ENCODE peak calls at places on chromosome 6, in five cellular contexts. One of them, this sample, is unnamed.

GRCh38 chr6:169868458-169868857 is 117.0 kb downstream of the ERMARD start:
- DNase-seq in transverse colon: peak
- DNase-seq in sigmoid colon: peak
- DNase-seq in tibial nerve: no peak
- DNase-seq in H54: no peak
- DNase-seq in this sample: peak

GRCh38 chr6:111918825-111919224 is 45.6 kb upstream of the FYN start:
- DNase-seq in transverse colon: no peak
- DNase-seq in sigmoid colon: no peak
- DNase-seq in tibial nerve: no peak
- DNase-seq in H54: no peak
- DNase-seq in this sample: no peak

GRCh38 chr6:160667854-160668481 is 3.9 kb upstream of the LPA start:
- DNase-seq in transverse colon: no peak
- DNase-seq in sigmoid colon: no peak
- DNase-seq in tibial nerve: no peak
- DNase-seq in H54: peak
- DNase-seq in this sample: no peak

GRCh38 chr6:131643262-131643631 is 6.1 kb downstream of the ENPP3 start:
- DNase-seq in transverse colon: peak
- DNase-seq in sigmoid colon: no peak
- DNase-seq in tibial nerve: no peak
- DNase-seq in H54: no peak
- DNase-seq in this sample: no peak

GRCh38 chr6:166422201-166422940 is 39.6 kb upstream of the MPC1 start:
- DNase-seq in transverse colon: no peak
- DNase-seq in sigmoid colon: no peak
- DNase-seq in tibial nerve: no peak
- DNase-seq in H54: no peak
- DNase-seq in this sample: no peak

GRCh38 chr6:41334482-41335023 is 855 bp upstream of the NCR2 start:
- DNase-seq in transverse colon: no peak
- DNase-seq in sigmoid colon: no peak
- DNase-seq in tibial nerve: no peak
- DNase-seq in H54: no peak
- DNase-seq in this sample: no peak

GRCh38 chr6:45378324-45378926 is 691 bp upstream of the SUPT3H start:
- DNase-seq in transverse colon: no peak
- DNase-seq in sigmoid colon: no peak
- DNase-seq in tibial nerve: no peak
- DNase-seq in H54: peak
- DNase-seq in this sample: peak

GRCh38 chr6:144343736-144344428 is 58.7 kb downstream of the UTRN start:
- DNase-seq in transverse colon: peak
- DNase-seq in sigmoid colon: no peak
- DNase-seq in tibial nerve: no peak
- DNase-seq in H54: no peak
- DNase-seq in this sample: peak

GRCh38 chr6:39758905-39759605 is 33.1 kb upstream of the DAAM2 start:
- DNase-seq in transverse colon: no peak
- DNase-seq in sigmoid colon: no peak
- DNase-seq in tibial nerve: no peak
- DNase-seq in H54: no peak
- DNase-seq in this sample: no peak

GRCh38 chr6:42429042-42429574 is 22.6 kb downstream of the TRERF1 start:
- DNase-seq in transverse colon: no peak
- DNase-seq in sigmoid colon: no peak
- DNase-seq in tibial nerve: no peak
- DNase-seq in H54: no peak
- DNase-seq in this sample: no peak

GRCh38 chr6:136319732-136320131 is 30.1 kb upstream of the BCLAF1 start:
- DNase-seq in transverse colon: no peak
- DNase-seq in sigmoid colon: no peak
- DNase-seq in tibial nerve: no peak
- DNase-seq in H54: no peak
- DNase-seq in this sample: no peak

GRCh38 chr6:71886184-71887005 is at the start of gene RIMS1:
- DNase-seq in transverse colon: no peak
- DNase-seq in sigmoid colon: peak
- DNase-seq in tibial nerve: no peak
- DNase-seq in H54: no peak
- DNase-seq in this sample: no peak

DNA sequence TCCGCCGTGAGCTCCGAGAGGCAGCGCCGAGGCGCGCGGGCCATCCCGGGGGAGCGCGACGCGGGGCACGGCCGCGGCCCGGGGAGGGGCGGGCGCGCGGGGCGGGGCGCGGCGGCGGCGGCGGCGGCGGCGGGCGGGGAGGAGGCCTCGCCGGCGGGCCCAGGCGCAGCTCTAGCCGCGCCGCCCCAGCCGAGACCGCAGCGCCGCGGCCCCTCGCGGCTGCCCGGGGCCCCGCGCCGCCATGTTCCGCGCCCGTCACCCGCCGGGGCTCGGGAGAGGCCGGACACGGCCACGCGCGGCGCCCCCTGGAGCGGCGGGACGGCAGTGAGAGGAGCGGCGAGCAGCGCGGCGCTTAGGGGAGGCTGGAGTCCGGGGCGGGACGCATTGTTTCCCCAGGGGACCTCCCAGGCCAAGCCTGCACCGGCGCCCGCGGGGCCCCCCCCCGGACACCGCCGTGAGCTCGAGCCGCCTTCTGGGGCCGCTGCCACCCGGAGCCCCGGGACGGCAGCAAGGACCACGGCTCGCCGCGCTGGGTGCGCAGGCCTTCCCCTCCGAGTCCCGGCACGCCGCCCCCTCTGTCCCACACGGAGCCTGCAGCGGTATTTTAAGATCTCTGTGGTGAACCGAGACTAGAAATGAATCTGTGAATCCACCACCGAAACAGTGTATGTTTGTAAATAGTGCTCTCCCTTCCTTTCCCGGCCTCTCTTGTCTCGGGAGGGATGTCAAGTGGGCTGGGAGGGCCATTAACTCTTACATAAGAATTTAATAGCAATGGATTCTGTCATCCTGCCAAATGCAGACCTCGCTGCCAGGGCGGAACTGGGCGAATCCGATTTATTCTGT is at the start of gene KIF13A:
- DNase-seq in transverse colon: peak
- DNase-seq in sigmoid colon: peak
- DNase-seq in tibial nerve: peak
- DNase-seq in H54: peak
- DNase-seq in this sample: peak
- TF ChIP-seq POLR2A in transverse colon: peak
- TF ChIP-seq POLR2A in sigmoid colon: no peak
- TF ChIP-seq POLR2A in tibial nerve: no peak
- TF ChIP-seq POLR2A in H54: peak
- TF ChIP-seq POLR2A in this sample: no peak

GRCh38 chr6:156687875-156688549 is 89.2 kb upstream of the ARID1B start:
- DNase-seq in transverse colon: peak
- DNase-seq in sigmoid colon: peak
- DNase-seq in tibial nerve: no peak
- DNase-seq in H54: peak
- DNase-seq in this sample: peak

GRCh38 chr6:156694679-156695078 is 82.5 kb upstream of the ARID1B start:
- DNase-seq in transverse colon: no peak
- DNase-seq in sigmoid colon: no peak
- DNase-seq in tibial nerve: no peak
- DNase-seq in H54: no peak
- DNase-seq in this sample: no peak

GRCh38 chr6:156686940-156687874 is 90.0 kb upstream of the ARID1B start:
- DNase-seq in transverse colon: peak
- DNase-seq in sigmoid colon: peak
- DNase-seq in tibial nerve: peak
- DNase-seq in H54: peak
- DNase-seq in this sample: peak

GRCh38 chr6:156689656-156690055 is 87.5 kb upstream of the ARID1B start:
- DNase-seq in transverse colon: no peak
- DNase-seq in sigmoid colon: no peak
- DNase-seq in tibial nerve: no peak
- DNase-seq in H54: no peak
- DNase-seq in this sample: no peak

GRCh38 chr6:156691018-156691417 is 86.2 kb upstream of the ARID1B start:
- DNase-seq in transverse colon: no peak
- DNase-seq in sigmoid colon: no peak
- DNase-seq in tibial nerve: no peak
- DNase-seq in H54: no peak
- DNase-seq in this sample: no peak
- TF ChIP-seq POLR2A in transverse colon: no peak
- TF ChIP-seq POLR2A in sigmoid colon: no peak
- TF ChIP-seq POLR2A in tibial nerve: no peak
- TF ChIP-seq POLR2A in H54: no peak
- TF ChIP-seq POLR2A in this sample: no peak

GRCh38 chr6:27890351-27891299 is 21.6 kb downstream of the OR2B2 start:
- DNase-seq in transverse colon: peak
- DNase-seq in sigmoid colon: no peak
- DNase-seq in tibial nerve: peak
- DNase-seq in H54: no peak
- DNase-seq in this sample: peak
- TF ChIP-seq POLR2A in transverse colon: peak
- TF ChIP-seq POLR2A in sigmoid colon: peak
- TF ChIP-seq POLR2A in tibial nerve: peak
- TF ChIP-seq POLR2A in H54: peak
- TF ChIP-seq POLR2A in this sample: no peak

GRCh38 chr6:117265425-117266266 is at the start of gene VGLL2:
- DNase-seq in transverse colon: peak
- DNase-seq in sigmoid colon: peak
- DNase-seq in tibial nerve: no peak
- DNase-seq in H54: no peak
- DNase-seq in this sample: no peak
- TF ChIP-seq POLR2A in transverse colon: no peak
- TF ChIP-seq POLR2A in sigmoid colon: no peak
- TF ChIP-seq POLR2A in tibial nerve: no peak
- TF ChIP-seq POLR2A in H54: no peak
- TF ChIP-seq POLR2A in this sample: no peak

GRCh38 chr6:31193206-31193605 is 22.7 kb upstream of the POU5F1 start:
- DNase-seq in transverse colon: no peak
- DNase-seq in sigmoid colon: no peak
- DNase-seq in tibial nerve: no peak
- DNase-seq in H54: no peak
- DNase-seq in this sample: no peak

GRCh38 chr6:31194271-31194834 is 23.9 kb upstream of the POU5F1 start:
- DNase-seq in transverse colon: no peak
- DNase-seq in sigmoid colon: no peak
- DNase-seq in tibial nerve: no peak
- DNase-seq in H54: no peak
- DNase-seq in this sample: no peak

GRCh38 chr6:31203345-31203979 is 33.0 kb upstream of the POU5F1 start:
- DNase-seq in transverse colon: peak
- DNase-seq in sigmoid colon: no peak
- DNase-seq in tibial nerve: no peak
- DNase-seq in H54: peak
- DNase-seq in this sample: no peak

GRCh38 chr6:31202259-31203166 is 32.0 kb upstream of the POU5F1 start:
- DNase-seq in transverse colon: no peak
- DNase-seq in sigmoid colon: no peak
- DNase-seq in tibial nerve: no peak
- DNase-seq in H54: no peak
- DNase-seq in this sample: no peak

GRCh38 chr6:31197559-31198305 is 27.2 kb upstream of the POU5F1 start:
- DNase-seq in transverse colon: peak
- DNase-seq in sigmoid colon: peak
- DNase-seq in tibial nerve: peak
- DNase-seq in H54: peak
- DNase-seq in this sample: peak
- TF ChIP-seq POLR2A in transverse colon: peak
- TF ChIP-seq POLR2A in sigmoid colon: peak
- TF ChIP-seq POLR2A in tibial nerve: peak
- TF ChIP-seq POLR2A in H54: peak
- TF ChIP-seq POLR2A in this sample: no peak

GRCh38 chr6:122778334-122778733 is 1.2 kb upstream of the FABP7 start:
- DNase-seq in transverse colon: no peak
- DNase-seq in sigmoid colon: no peak
- DNase-seq in tibial nerve: no peak
- DNase-seq in H54: no peak
- DNase-seq in this sample: no peak

GRCh38 chr6:122779672-122780066 is at the start of gene FABP7:
- DNase-seq in transverse colon: no peak
- DNase-seq in sigmoid colon: no peak
- DNase-seq in tibial nerve: no peak
- DNase-seq in H54: no peak
- DNase-seq in this sample: no peak

GRCh38 chr6:122778961-122779671 is 400 bp upstream of the FABP7 start:
- DNase-seq in transverse colon: no peak
- DNase-seq in sigmoid colon: no peak
- DNase-seq in tibial nerve: no peak
- DNase-seq in H54: no peak
- DNase-seq in this sample: no peak

GRCh38 chr6:122772724-122773123 is 6.8 kb upstream of the FABP7 start:
- DNase-seq in transverse colon: no peak
- DNase-seq in sigmoid colon: no peak
- DNase-seq in tibial nerve: no peak
- DNase-seq in H54: no peak
- DNase-seq in this sample: no peak

DNA sequence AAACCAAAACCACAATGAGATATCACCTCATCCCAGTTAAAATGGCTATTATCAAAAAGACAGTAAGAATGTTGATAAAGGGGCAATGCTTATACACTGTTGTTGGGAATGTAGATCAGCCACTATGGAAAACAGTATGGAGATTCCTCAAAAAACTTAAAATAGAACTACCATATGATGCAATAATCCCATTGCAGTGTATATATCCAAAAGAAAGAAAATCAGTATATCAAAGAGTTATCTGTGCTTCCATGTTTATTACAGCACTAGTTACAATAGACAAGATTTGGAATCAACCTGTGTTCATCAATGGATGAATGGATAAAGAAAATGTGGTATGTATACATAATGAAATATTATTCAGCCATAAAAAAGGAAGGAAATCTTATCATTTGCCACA is 3.5 kb upstream of the FABP7 start:
- DNase-seq in transverse colon: no peak
- DNase-seq in sigmoid colon: no peak
- DNase-seq in tibial nerve: no peak
- DNase-seq in H54: no peak
- DNase-seq in this sample: no peak
- TF ChIP-seq POLR2A in transverse colon: no peak
- TF ChIP-seq POLR2A in sigmoid colon: no peak
- TF ChIP-seq POLR2A in tibial nerve: no peak
- TF ChIP-seq POLR2A in H54: no peak
- TF ChIP-seq POLR2A in this sample: no peak

GRCh38 chr6:80550748-80551147 is 444.3 kb downstream of the BCKDHB start:
- DNase-seq in transverse colon: no peak
- DNase-seq in sigmoid colon: no peak
- DNase-seq in tibial nerve: no peak
- DNase-seq in H54: no peak
- DNase-seq in this sample: no peak

GRCh38 chr6:80553071-80553740 is 446.7 kb downstream of the BCKDHB start:
- DNase-seq in transverse colon: no peak
- DNase-seq in sigmoid colon: no peak
- DNase-seq in tibial nerve: no peak
- DNase-seq in H54: no peak
- DNase-seq in this sample: no peak

GRCh38 chr6:80547827-80548226 is 441.4 kb downstream of the BCKDHB start:
- DNase-seq in transverse colon: no peak
- DNase-seq in sigmoid colon: no peak
- DNase-seq in tibial nerve: no peak
- DNase-seq in H54: no peak
- DNase-seq in this sample: no peak

GRCh38 chr6:80548496-80548895 is 442.0 kb downstream of the BCKDHB start:
- DNase-seq in transverse colon: no peak
- DNase-seq in sigmoid colon: no peak
- DNase-seq in tibial nerve: no peak
- DNase-seq in H54: no peak
- DNase-seq in this sample: no peak

GRCh38 chr6:80550271-80550670 is 443.8 kb downstream of the BCKDHB start:
- DNase-seq in transverse colon: no peak
- DNase-seq in sigmoid colon: no peak
- DNase-seq in tibial nerve: no peak
- DNase-seq in H54: no peak
- DNase-seq in this sample: no peak
- TF ChIP-seq POLR2A in transverse colon: no peak
- TF ChIP-seq POLR2A in sigmoid colon: no peak
- TF ChIP-seq POLR2A in tibial nerve: no peak
- TF ChIP-seq POLR2A in H54: no peak
- TF ChIP-seq POLR2A in this sample: no peak